ENCODE peak calls at places on chromosomes 11 and 22, in five cellular contexts. Z is BJ, G is heart right ventricle, I is SK-N-SH, V is cardiac fibroblast. N is an unnamed sample.

GRCh38 chr11:79396674-79397073 is 44.2 kb downstream of the TENM4 start:
- DNase-seq in Z (no peak), G (no peak), I (no peak), V (no peak), N (no peak)

GRCh38 chr11:592501-592900 is 16.2 kb downstream of the PHRF1 start:
- DNase-seq in Z (no peak), G (no peak), I (no peak), V (no peak), N (no peak)

GRCh38 chr22:41968601-41969000 is 642 bp upstream of the SEPTIN3 start:
- DNase-seq in Z (no peak), G (no peak), I (peak), V (peak), N (no peak)

GRCh38 chr22:42074153-42074750 is at the start of gene PHETA2:
- DNase-seq in Z (no peak), G (peak), I (peak), V (peak), N (no peak)

GRCh38 chr11:46363455-46363920 is 16.2 kb downstream of the DGKZ start:
- DNase-seq in Z (no peak), G (peak), I (peak), V (no peak), N (no peak)

GRCh38 chr11:64359712-64360402 is 895 bp downstream of the RPS6KA4 start:
- DNase-seq in Z (no peak), G (no peak), I (peak), V (no peak), N (no peak)

GRCh38 chr11:35477871-35478270 is 47.5 kb downstream of the PAMR1 start:
- DNase-seq in Z (no peak), G (no peak), I (no peak), V (no peak), N (no peak)

GRCh38 chr11:125393331-125393730 is 102.7 kb downstream of the FEZ1 start:
- DNase-seq in Z (no peak), G (no peak), I (no peak), V (no peak), N (no peak)

GRCh38 chr11:63553759-63554158 is 9.4 kb downstream of the PLAAT2 start:
- DNase-seq in Z (no peak), G (no peak), I (no peak), V (peak), N (no peak)

GRCh38 chr11:14499178-14499559 is 442 bp downstream of the COPB1 start:
- DNase-seq in Z (no peak), G (no peak), I (no peak), V (peak), N (no peak)

GRCh38 chr11:63459586-63459985 is 31.4 kb downstream of the PLAAT5 start:
- DNase-seq in Z (no peak), G (no peak), I (no peak), V (no peak), N (no peak)

GRCh38 chr11:124669193-124669592 is 4.3 kb downstream of the SIAE start:
- DNase-seq in Z (no peak), G (no peak), I (peak), V (peak), N (peak)

GRCh38 chr11:10451399-10452116 is 3.5 kb upstream of the AMPD3 start:
- DNase-seq in Z (no peak), G (no peak), I (no peak), V (no peak), N (no peak)

GRCh38 chr11:45651841-45652745 is 13.3 kb downstream of the CHST1 start:
- DNase-seq in Z (no peak), G (no peak), I (peak), V (no peak), N (no peak)

GRCh38 chr11:116534270-116534975 is 238.4 kb downstream of the BUD13 start:
- DNase-seq in Z (no peak), G (no peak), I (no peak), V (no peak), N (no peak)

GRCh38 chr11:270451-271208 is 7.6 kb upstream of the NLRP6 start:
- DNase-seq in Z (no peak), G (no peak), I (no peak), V (no peak), N (no peak)

GRCh38 chr22:29126670-29127069 is 53.8 kb downstream of the KREMEN1 start:
- DNase-seq in Z (no peak), G (no peak), I (no peak), V (no peak), N (no peak)

GRCh38 chr11:7905961-7906429 is 25.1 kb downstream of the OR10A6 start:
- DNase-seq in Z (no peak), G (no peak), I (no peak), V (no peak), N (no peak)
- H3K4me3 ChIP-seq in Z (no peak), G (no peak), I (no peak), V (no peak), N (no peak)

DNA sequence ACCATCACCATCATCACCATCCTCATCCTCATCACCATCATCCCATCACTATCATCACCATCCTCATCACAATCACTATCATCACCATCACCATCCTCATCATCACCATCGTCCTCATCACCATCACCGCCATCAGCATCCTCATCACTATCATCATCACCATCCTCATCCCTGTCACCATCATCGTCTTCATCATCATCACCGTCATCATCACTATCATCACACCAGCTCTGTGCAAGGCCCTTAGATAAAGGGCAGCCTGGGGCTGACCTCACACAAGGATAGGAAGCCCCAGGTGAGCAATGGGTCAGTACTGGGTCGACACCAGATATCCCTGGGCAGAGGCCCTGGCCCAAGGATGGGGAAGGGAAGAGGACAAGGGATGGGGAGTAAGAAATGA is 16.1 kb downstream of the RTN4R start:
- DNase-seq in Z (no peak), G (no peak), I (no peak), V (no peak), N (no peak)
- TF ChIP-seq CTCF in Z (no peak), G (no peak), I (no peak), V (no peak), N (no peak)

DNA sequence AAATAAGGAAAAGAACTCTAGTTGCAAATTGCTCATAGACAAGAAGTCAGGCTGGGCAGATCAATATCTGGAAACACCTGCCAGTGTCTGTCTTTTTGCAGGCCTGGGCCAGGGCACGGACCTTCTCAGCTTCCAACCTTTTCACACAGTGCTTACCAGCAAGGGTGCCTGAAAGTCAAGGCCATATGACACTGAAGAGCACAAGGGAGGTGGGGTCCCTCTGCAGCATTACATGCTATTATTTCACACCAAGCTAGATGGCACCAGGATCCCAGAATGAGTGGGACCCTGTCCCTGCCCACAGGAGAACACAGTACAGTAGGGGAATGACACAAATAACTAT is 5.9 kb upstream of the PEX26 start:
- DNase-seq in Z (no peak), G (no peak), I (no peak), V (no peak), N (no peak)
- H3K4me3 ChIP-seq in Z (no peak), G (no peak), I (no peak), V (no peak), N (no peak)

DNA sequence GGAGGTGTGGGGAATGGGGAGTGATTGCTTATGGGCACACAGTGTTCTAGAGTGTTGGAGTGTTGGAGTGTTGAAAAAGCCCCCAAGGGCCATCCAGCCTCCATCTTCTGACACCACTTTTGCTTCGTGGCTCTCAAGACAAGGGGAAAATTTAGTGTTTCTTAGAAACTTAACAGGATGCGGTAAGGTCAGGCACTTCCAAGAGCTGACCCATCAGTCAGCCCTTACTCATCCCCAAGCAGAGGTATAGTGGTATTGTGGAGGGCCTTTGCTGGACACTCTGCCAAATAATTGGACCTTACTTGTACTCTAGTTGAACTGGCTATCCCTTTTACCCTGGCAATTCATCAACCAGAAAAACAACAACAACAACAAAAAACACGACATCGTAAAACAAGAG is 14.8 kb upstream of the ALDH3B2 start:
- DNase-seq in Z (no peak), G (no peak), I (no peak), V (no peak), N (no peak)
- TF ChIP-seq CTCF in Z (no peak), G (no peak), I (no peak), V (no peak), N (no peak)

DNA sequence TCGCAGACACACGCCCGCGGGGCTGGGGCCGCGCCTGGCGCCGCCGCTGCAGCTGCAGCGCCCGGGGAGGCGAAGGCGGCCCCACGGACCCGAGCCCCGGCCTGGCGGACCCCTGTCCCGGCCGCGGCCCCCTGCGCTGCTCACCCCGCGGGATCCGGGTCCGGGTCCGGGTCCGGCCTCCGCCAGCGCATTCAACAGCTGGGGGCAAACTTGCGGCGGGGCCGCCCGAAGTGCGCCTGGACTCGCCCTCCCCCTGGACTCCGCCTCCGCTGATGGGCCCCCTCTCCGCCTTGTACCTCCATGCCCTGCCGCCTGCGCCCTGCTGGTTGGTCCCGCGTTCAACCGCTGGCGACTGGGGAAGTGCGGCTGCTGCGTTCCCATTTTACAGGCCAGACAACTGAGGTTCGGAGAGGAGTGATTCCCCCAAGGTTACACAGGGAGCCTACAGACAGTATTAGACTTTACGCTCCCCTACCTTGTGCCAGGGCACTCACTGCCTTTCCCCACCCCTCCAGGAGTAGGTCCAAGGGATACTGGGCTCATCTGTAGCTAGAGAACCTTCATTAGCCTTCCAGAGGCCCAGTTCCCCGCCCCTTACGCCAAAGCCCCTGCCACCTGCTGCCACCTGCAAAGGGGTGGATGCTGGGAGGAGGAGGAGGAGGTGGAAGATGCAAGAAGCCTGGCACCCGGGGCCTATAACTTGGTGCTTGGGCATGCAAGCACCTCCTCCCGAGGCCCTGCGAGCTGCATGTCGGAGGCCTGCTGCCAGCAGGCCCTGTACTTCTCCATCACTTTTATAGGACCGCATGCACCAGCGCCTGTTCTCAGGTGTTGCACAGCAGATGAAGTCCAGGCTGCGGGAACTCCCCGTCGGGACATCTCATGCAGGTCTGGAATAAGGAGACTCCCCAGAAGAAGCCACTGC is 694 bp upstream of the ELFN2 start:
- DNase-seq in Z (no peak), G (no peak), I (peak), V (no peak), N (no peak)
- H3K4me3 ChIP-seq in Z (peak), G (peak), I (peak), V (peak), N (peak)

GRCh38 chr11:61899146-61899841 is 7.9 kb upstream of the FADS3 start:
- DNase-seq in Z (no peak), G (peak), I (peak), V (peak), N (peak)

GRCh38 chr11:61903845-61904244 is 12.5 kb upstream of the FADS3 start:
- DNase-seq in Z (no peak), G (no peak), I (no peak), V (no peak), N (no peak)

GRCh38 chr11:61900251-61900650 is 8.9 kb upstream of the FADS3 start:
- DNase-seq in Z (no peak), G (no peak), I (no peak), V (no peak), N (no peak)

GRCh38 chr11:61902313-61902712 is 11.0 kb upstream of the FADS3 start:
- DNase-seq in Z (no peak), G (no peak), I (no peak), V (no peak), N (no peak)

GRCh38 chr11:61901353-61901858 is 10.1 kb upstream of the FADS3 start:
- DNase-seq in Z (no peak), G (no peak), I (no peak), V (no peak), N (no peak)
- TF ChIP-seq CTCF in Z (no peak), G (no peak), I (no peak), V (no peak), N (no peak)

GRCh38 chr11:128686745-128687177 is 7.1 kb upstream of the FLI1 start:
- DNase-seq in Z (no peak), G (peak), I (peak), V (peak), N (no peak)

GRCh38 chr11:128687321-128687720 is 6.6 kb upstream of the FLI1 start:
- DNase-seq in Z (no peak), G (peak), I (peak), V (peak), N (no peak)

GRCh38 chr11:128684582-128685382 is 9.1 kb upstream of the FLI1 start:
- DNase-seq in Z (no peak), G (no peak), I (no peak), V (no peak), N (no peak)

GRCh38 chr11:128686045-128686741 is 7.7 kb upstream of the FLI1 start:
- DNase-seq in Z (no peak), G (no peak), I (peak), V (no peak), N (no peak)

DNA sequence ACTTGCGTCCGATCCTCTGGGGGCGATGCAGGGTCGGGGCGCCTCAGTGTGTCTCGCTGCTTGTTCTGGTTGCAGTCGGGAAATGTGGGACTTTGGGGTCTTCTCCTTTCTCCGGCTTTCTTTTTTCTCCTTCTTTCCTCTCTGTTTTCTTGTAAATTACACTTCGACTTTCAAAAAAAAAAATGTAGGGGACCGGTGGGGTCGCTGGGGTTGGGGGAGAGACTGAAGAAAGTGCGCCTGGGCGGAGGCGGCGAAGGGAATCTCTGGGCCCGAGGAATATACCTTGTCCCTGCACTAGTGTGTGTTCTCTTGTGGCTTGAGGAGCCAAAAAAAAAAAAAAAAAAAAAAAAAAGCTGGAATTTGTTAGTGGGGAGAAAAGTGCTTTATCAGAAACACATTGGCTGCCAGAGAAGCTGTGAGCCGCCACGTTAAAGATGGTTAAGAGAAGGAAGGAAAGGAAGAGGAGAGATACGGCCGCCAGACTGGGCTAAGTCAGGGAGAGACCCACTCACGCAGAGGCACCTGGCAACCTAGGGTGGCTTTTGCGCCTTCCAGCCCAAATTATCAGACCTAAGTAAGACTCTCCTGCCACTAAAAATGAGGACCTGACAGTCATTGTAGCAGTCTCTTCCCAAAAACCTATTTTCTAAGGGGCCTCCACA is 8.4 kb upstream of the FLI1 start:
- DNase-seq in Z (no peak), G (no peak), I (no peak), V (peak), N (no peak)
- H3K4me3 ChIP-seq in Z (no peak), G (no peak), I (no peak), V (peak), N (no peak)

DNA sequence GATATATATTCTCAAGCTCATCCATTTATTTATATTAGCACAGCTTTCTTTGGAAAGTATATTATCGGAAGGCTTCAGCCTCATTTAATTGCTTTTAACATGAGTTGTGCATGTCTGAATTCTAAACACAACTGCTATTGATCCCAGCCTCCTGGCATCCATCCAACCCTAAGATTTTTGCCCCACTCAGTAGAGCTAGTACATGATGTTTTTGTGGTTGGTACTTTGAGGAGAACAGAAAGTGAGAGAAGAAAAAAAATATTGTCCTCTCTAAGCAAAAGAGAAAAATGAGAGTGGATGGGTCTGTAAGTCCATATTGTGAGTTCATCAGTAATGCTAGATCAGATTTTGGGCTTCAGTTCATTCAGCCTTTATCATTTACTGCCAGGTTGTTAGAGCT is 198.7 kb downstream of the DDX10 start:
- DNase-seq in Z (no peak), G (no peak), I (no peak), V (no peak), N (no peak)
- TF ChIP-seq CTCF in Z (no peak), G (no peak), I (no peak), V (no peak), N (no peak)

DNA sequence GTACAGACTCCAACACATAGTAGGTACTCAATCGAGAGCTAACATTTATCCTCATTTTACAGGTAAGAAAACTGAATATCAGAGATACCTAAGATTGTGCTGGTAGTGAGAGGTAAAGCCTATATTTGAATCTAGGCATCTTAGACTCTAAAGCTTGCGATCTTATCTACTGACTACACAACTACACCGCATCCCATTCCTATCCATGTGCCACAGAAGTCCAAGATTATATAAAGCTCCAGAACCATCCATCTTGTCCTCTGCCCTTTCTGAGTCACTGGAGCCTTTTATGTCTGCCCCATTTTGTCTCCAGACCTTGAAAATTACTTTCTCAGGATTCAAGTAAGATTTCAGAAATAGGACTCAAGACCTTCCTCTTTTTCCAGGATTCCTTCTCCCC is 84.4 kb downstream of the OR5AK2 start:
- DNase-seq in Z (no peak), G (no peak), I (no peak), V (peak), N (no peak)
- H3K4me3 ChIP-seq in Z (no peak), G (no peak), I (no peak), V (no peak), N (no peak)

GRCh38 chr11:67644472-67645418 is 5.2 kb upstream of the TBX10 start:
- DNase-seq in Z (no peak), G (no peak), I (no peak), V (no peak), N (no peak)

GRCh38 chr11:67642490-67643120 is 3.0 kb upstream of the TBX10 start:
- DNase-seq in Z (no peak), G (no peak), I (no peak), V (no peak), N (no peak)

GRCh38 chr11:67645521-67646457 is 4.7 kb downstream of the ACY3 start:
- DNase-seq in Z (no peak), G (no peak), I (no peak), V (no peak), N (no peak)

GRCh38 chr11:67642148-67642475 is 2.5 kb upstream of the TBX10 start:
- DNase-seq in Z (no peak), G (no peak), I (no peak), V (no peak), N (no peak)

GRCh38 chr11:67644042-67644441 is 4.5 kb upstream of the TBX10 start:
- DNase-seq in Z (no peak), G (no peak), I (no peak), V (no peak), N (no peak)
- TF ChIP-seq CTCF in Z (peak), G (no peak), I (peak), V (peak), N (peak)